ENCODE peak calls at places on chromosomes 16 and 17, in five cellular contexts. Z, L, X, A and C are unnamed samples.
A peak's percentile ranks its signal among the peaks of the same experiment; 100 is the strongest.

GRCh38 chr17:71985111-71986039 is 135.4 kb upstream of the SOX9 start:
- DNase-seq in Z (no peak), L (no peak), X (no peak), A (no peak), C (no peak)

GRCh38 chr17:40530988-40531971 is 29.9 kb upstream of the TNS4 start:
- DNase-seq in Z (no peak), L (no peak), X (no peak), A (no peak), C (no peak)

GRCh38 chr16:66618588-66618987 is 14.1 kb downstream of the CMTM3 start:
- DNase-seq in Z (no peak), L (no peak), X (peak; percentile 98), A (no peak), C (peak; percentile 93)

GRCh38 chr17:42281571-42282096 is 5.4 kb upstream of the STAT5B start:
- DNase-seq in Z (no peak), L (no peak), X (no peak), A (peak; percentile 34), C (no peak)

GRCh38 chr17:50798424-50799344 is 31.4 kb upstream of the ANKRD40CL start:
- DNase-seq in Z (no peak), L (peak; percentile 65), X (no peak), A (no peak), C (no peak)

GRCh38 chr17:77191266-77191665 is 50.5 kb downstream of the SEC14L1 start:
- DNase-seq in Z (no peak), L (no peak), X (no peak), A (no peak), C (no peak)

GRCh38 chr17:29909604-29910003 is 20.4 kb downstream of the SSH2 start:
- DNase-seq in Z (no peak), L (no peak), X (peak; percentile 52), A (no peak), C (no peak)

GRCh38 chr17:15929941-15930340 is 15.0 kb upstream of the ADORA2B start:
- DNase-seq in Z (no peak), L (no peak), X (no peak), A (no peak), C (no peak)

GRCh38 chr16:17921357-17921978 is 415.1 kb downstream of the NPIPA8 start:
- DNase-seq in Z (no peak), L (peak; percentile 62), X (no peak), A (peak; percentile 66), C (no peak)

GRCh38 chr16:67270931-67271338 is 8.4 kb upstream of the PLEKHG4 start:
- DNase-seq in Z (no peak), L (no peak), X (no peak), A (no peak), C (no peak)

GRCh38 chr16:28610595-28611270 is 889 bp upstream of the SULT1A1 start:
- DNase-seq in Z (no peak), L (no peak), X (no peak), A (peak; percentile 55), C (no peak)

DNA sequence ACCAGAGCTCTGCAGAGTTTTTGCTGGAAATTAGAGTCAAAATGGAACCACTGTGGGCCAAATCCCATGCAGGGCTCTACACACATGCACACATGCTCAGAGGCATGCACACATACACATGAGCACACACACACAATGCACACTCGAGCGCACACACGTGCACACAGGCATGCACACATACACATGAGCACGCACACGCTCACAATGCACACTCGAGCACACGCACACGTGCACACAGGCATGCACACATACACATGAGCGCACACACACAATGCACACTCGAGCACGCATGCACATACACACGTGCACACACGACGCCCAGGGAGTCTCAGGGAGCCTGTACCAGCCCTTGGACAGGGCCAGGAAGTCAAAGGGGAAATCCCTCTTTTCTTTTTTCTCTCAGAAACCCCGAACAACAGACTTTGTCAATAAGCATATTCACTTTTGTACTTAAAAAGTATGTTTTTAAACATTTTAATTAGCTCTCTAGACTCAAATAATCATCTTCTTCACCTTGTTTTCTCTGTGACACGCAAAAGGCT is 8.5 kb upstream of the METRNL start:
- DNase-seq in Z (no peak), L (no peak), X (no peak), A (no peak), C (no peak)
- H3K23ac ChIP-seq in Z (peak overlapping the region; percentile 97), L (no peak overlapping the region), X (no peak overlapping the region), A (peak overlapping the region; percentile 98), C (no peak overlapping the region)

DNA sequence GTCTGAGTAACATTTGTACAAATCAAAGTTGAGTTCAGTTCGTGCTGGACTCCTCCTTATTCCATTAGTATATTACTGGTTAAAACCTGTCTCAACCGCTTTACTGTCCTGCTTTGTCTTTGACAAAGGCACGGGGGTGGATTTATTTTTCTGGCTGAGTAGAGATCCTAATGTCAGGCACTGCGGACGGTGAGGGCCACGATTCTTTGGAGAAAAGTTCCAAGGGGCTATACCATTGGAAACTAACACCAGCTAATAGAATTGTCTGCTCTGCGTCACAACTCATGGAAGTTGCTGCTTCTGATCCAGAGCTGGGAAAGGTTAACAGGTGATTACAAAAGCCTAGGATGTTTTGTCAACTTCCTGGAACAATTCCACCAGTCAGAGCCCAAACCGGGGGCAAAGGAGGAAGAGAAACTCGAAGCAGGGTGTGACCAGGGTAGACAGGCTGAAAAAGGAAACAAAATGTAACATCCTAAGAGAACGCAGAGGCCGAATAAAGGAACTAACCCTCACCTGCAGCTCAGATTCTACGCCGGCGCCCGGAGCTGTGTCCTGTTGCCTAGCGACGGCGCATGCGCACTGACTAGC is 12.4 kb downstream of the TAT start:
- DNase-seq in Z (no peak), L (no peak), X (no peak), A (no peak), C (no peak)
- H2AK5ac ChIP-seq in Z (no peak overlapping the region), L (no peak overlapping the region), X (no peak overlapping the region), A (no peak overlapping the region), C (no peak overlapping the region)

GRCh38 chr17:35183332-35183731 is 10.9 kb downstream of the SLC35G3 start:
- DNase-seq in Z (no peak), L (peak; percentile 11), X (no peak), A (no peak), C (no peak)
- H3K23ac ChIP-seq in Z (no peak overlapping the region), L (no peak overlapping the region), X (no peak overlapping the region), A (no peak overlapping the region), C (no peak overlapping the region)

GRCh38 chr16:68539704-68540370 is 746 bp downstream of the ZFP90 start:
- DNase-seq in Z (no peak), L (peak; percentile 24), X (no peak), A (peak; percentile 31), C (peak; percentile 24)
- H2AK5ac ChIP-seq in Z (no peak overlapping the region), L (no peak overlapping the region), X (peak overlapping the region; percentile 27), A (no peak overlapping the region), C (no peak overlapping the region)

GRCh38 chr17:44842748-44843147 is 4.9 kb upstream of the HIGD1B start:
- DNase-seq in Z (no peak), L (peak; percentile 82), X (peak; percentile 15), A (peak; percentile 67), C (peak; percentile 64)
- H3K23ac ChIP-seq in Z (no peak overlapping the region), L (no peak overlapping the region), X (peak overlapping the region; percentile 81), A (no peak overlapping the region), C (no peak overlapping the region)

DNA sequence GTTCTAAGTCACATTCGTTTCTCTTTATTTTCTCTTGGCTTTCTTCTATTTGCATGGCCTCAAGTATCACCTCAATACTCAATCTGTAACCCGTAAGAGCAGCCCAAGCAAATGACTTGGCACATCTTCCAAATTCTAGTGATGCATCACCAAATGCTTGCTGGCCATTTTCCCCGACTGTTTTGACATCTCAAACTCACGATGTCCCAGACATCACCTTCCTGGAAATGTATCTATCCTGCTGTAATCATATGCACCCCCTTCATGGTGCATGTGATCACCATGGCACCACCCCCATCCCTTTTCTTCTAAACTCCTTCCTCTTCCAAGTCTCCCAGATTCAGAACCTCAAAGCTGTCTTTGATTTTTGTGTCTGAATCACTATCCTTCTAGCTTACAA is 24.0 kb upstream of the ABCA5 start:
- DNase-seq in Z (no peak), L (no peak), X (no peak), A (no peak), C (no peak)
- H2AK5ac ChIP-seq in Z (no peak overlapping the region), L (no peak overlapping the region), X (no peak overlapping the region), A (no peak overlapping the region), C (no peak overlapping the region)

DNA sequence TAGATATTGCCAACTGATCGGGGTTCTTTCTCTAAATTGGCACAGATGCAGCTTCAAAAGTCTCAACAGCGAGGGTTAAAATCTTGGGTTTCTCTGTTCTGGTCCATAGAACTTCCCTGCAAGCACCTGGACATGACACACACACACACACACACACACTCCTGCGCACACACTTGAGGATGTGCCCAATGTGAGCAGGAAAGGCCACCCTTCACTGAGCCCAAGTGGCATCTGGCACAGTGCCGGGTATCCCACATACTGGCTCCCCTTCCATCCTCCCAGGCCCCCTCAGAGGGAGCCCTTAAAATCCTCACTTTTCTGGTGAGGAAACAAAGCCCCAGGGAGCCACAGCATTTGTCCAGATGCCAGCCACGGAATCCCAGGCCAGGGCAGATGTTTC is 55.5 kb downstream of the ZNF423 start:
- DNase-seq in Z (no peak), L (no peak), X (no peak), A (no peak), C (no peak)
- H3K23ac ChIP-seq in Z (no peak overlapping the region), L (no peak overlapping the region), X (no peak overlapping the region), A (no peak overlapping the region), C (no peak overlapping the region)

GRCh38 chr16:84553873-84554399 is 49.5 kb upstream of the MEAK7 start:
- DNase-seq in Z (no peak), L (no peak), X (no peak), A (no peak), C (no peak)
- H2AK5ac ChIP-seq in Z (peak overlapping the region; percentile 72), L (no peak overlapping the region), X (no peak overlapping the region), A (no peak overlapping the region), C (no peak overlapping the region)

GRCh38 chr16:81614171-81614570 is 164.9 kb upstream of the PLCG2 start:
- DNase-seq in Z (no peak), L (no peak), X (no peak), A (no peak), C (no peak)

GRCh38 chr16:81616321-81617020 is 162.6 kb upstream of the PLCG2 start:
- DNase-seq in Z (no peak), L (peak; percentile 70), X (peak; percentile 63), A (peak; percentile 49), C (peak; percentile 93)

GRCh38 chr16:81615833-81616232 is 163.3 kb upstream of the PLCG2 start:
- DNase-seq in Z (no peak), L (no peak), X (no peak), A (no peak), C (no peak)

GRCh38 chr16:81615411-81615810 is 163.7 kb upstream of the PLCG2 start:
- DNase-seq in Z (no peak), L (no peak), X (no peak), A (no peak), C (no peak)

GRCh38 chr16:81614654-81615359 is 164.3 kb upstream of the PLCG2 start:
- DNase-seq in Z (no peak), L (no peak), X (no peak), A (no peak), C (no peak)
- H3K23ac ChIP-seq in Z (no peak overlapping the region), L (no peak overlapping the region), X (peak overlapping the region; percentile 3), A (peak overlapping the region; percentile 4), C (no peak overlapping the region)